ENCODE peak calls at places on chromosome 16, in six cellular contexts. J is HCT116, D is HepG2, Y is A549, W is GM12878, V is GM23338. U is an unnamed sample.

GRCh38 chr16:4945560-4946502 is 8.9 kb upstream of the PPL start:
- DNase-seq in J (peak), D (no peak), Y (peak), W (no peak), V (no peak), U (no peak)

GRCh38 chr16:17755158-17755557 is 284.4 kb upstream of the XYLT1 start:
- DNase-seq in J (no peak), D (no peak), Y (no peak), W (no peak), V (no peak), U (no peak)

GRCh38 chr16:79658301-79659001 is 57.9 kb upstream of the MAF start:
- DNase-seq in J (no peak), D (peak), Y (peak), W (no peak), V (no peak), U (no peak)

GRCh38 chr16:27841911-27842310 is 221.6 kb downstream of the GSG1L start:
- DNase-seq in J (no peak), D (no peak), Y (no peak), W (no peak), V (no peak), U (no peak)

GRCh38 chr16:87052506-87052905 is 264.7 kb downstream of the C16orf95 start:
- DNase-seq in J (no peak), D (no peak), Y (no peak), W (no peak), V (no peak), U (no peak)

GRCh38 chr16:11560701-11561439 is 25.8 kb downstream of the LITAF start:
- DNase-seq in J (no peak), D (no peak), Y (no peak), W (no peak), V (peak), U (no peak)

GRCh38 chr16:8946544-8946943 is 17.2 kb downstream of the USP7 start:
- DNase-seq in J (no peak), D (no peak), Y (no peak), W (no peak), V (no peak), U (no peak)

GRCh38 chr16:31087481-31087880 is 1.3 kb downstream of the PRSS53 start:
- DNase-seq in J (no peak), D (no peak), Y (no peak), W (no peak), V (no peak), U (no peak)

GRCh38 chr16:54090602-54091001 is 196.0 kb downstream of the IRX3 start:
- DNase-seq in J (no peak), D (no peak), Y (no peak), W (no peak), V (no peak), U (no peak)

GRCh38 chr16:75228143-75228976 is 9.6 kb downstream of the CTRB1 start:
- DNase-seq in J (no peak), D (no peak), Y (no peak), W (no peak), V (peak), U (no peak)

GRCh38 chr16:11742041-11742535 is 569 bp downstream of the TXNDC11 start:
- DNase-seq in J (no peak), D (peak), Y (peak), W (no peak), V (no peak), U (peak)

GRCh38 chr16:14172200-14172805 is 101.2 kb downstream of the MRTFB start:
- DNase-seq in J (no peak), D (peak), Y (no peak), W (no peak), V (no peak), U (no peak)

GRCh38 chr16:84816023-84816422 is 3.8 kb upstream of the CRISPLD2 start:
- DNase-seq in J (no peak), D (peak), Y (no peak), W (no peak), V (no peak), U (no peak)

GRCh38 chr16:85959686-85960085 is 60.7 kb downstream of the IRF8 start:
- DNase-seq in J (no peak), D (no peak), Y (no peak), W (no peak), V (no peak), U (no peak)

GRCh38 chr16:31474778-31475738 is 3.1 kb downstream of the TGFB1I1 start:
- DNase-seq in J (no peak), D (no peak), Y (no peak), W (no peak), V (no peak), U (no peak)

GRCh38 chr16:69867796-69868565 is 83.2 kb upstream of the CLEC18A start:
- DNase-seq in J (no peak), D (no peak), Y (no peak), W (no peak), V (no peak), U (no peak)

GRCh38 chr16:76081936-76082335 is 195.3 kb upstream of the CNTNAP4 start:
- DNase-seq in J (no peak), D (no peak), Y (no peak), W (no peak), V (no peak), U (no peak)

GRCh38 chr16:13997933-13998332 is 73.2 kb upstream of the MRTFB start:
- DNase-seq in J (no peak), D (peak), Y (no peak), W (peak), V (no peak), U (no peak)

GRCh38 chr16:57570301-57571070 is 28.0 kb downstream of the ADGRG5 start:
- DNase-seq in J (no peak), D (no peak), Y (no peak), W (no peak), V (no peak), U (no peak)

GRCh38 chr16:22641030-22641671 is 130.5 kb downstream of the NPIPB5 start:
- DNase-seq in J (peak), D (no peak), Y (no peak), W (no peak), V (peak), U (no peak)

GRCh38 chr16:72797606-72798005 is 250.3 kb downstream of the ZFHX3 start:
- DNase-seq in J (no peak), D (no peak), Y (no peak), W (no peak), V (no peak), U (no peak)

GRCh38 chr16:14111713-14112538 is 40.8 kb downstream of the MRTFB start:
- DNase-seq in J (no peak), D (peak), Y (no peak), W (no peak), V (no peak), U (no peak)

GRCh38 chr16:69880640-69881133 is 70.4 kb upstream of the CLEC18A start:
- DNase-seq in J (no peak), D (no peak), Y (no peak), W (no peak), V (no peak), U (no peak)

GRCh38 chr16:75317101-75317522 is 65.7 kb upstream of the BCAR1 start:
- DNase-seq in J (no peak), D (no peak), Y (no peak), W (no peak), V (no peak), U (no peak)

GRCh38 chr16:22109258-22109898 is 17.0 kb downstream of the VWA3A start:
- DNase-seq in J (no peak), D (no peak), Y (no peak), W (no peak), V (no peak), U (no peak)

GRCh38 chr16:537415-538335 is 10.2 kb downstream of the CAPN15 start:
- DNase-seq in J (no peak), D (no peak), Y (no peak), W (no peak), V (no peak), U (no peak)

GRCh38 chr16:3890091-3890490 is 9.6 kb upstream of the CREBBP start:
- DNase-seq in J (no peak), D (no peak), Y (no peak), W (no peak), V (no peak), U (no peak)

GRCh38 chr16:57786632-57787518 is 15.4 kb downstream of the KIFC3 start:
- DNase-seq in J (no peak), D (no peak), Y (no peak), W (no peak), V (no peak), U (no peak)

GRCh38 chr16:70687671-70688265 is 1.9 kb upstream of the MTSS2 start:
- DNase-seq in J (no peak), D (no peak), Y (no peak), W (no peak), V (no peak), U (no peak)

GRCh38 chr16:8928467-8928957 is 35.2 kb downstream of the USP7 start:
- DNase-seq in J (no peak), D (no peak), Y (no peak), W (peak), V (no peak), U (no peak)

GRCh38 chr16:5025171-5025632 is 8.5 kb downstream of the NAGPA start:
- DNase-seq in J (no peak), D (no peak), Y (peak), W (no peak), V (peak), U (peak)

GRCh38 chr16:27491894-27492587 is 57.7 kb downstream of the GTF3C1 start:
- DNase-seq in J (no peak), D (no peak), Y (no peak), W (no peak), V (no peak), U (no peak)

GRCh38 chr16:12901204-12901596 is 198 bp upstream of the SHISA9 start:
- DNase-seq in J (no peak), D (no peak), Y (no peak), W (no peak), V (peak), U (no peak)

GRCh38 chr16:68520649-68521086 is 18.4 kb upstream of the ZFP90 start:
- DNase-seq in J (peak), D (peak), Y (peak), W (no peak), V (peak), U (peak)

GRCh38 chr16:23155445-23156049 is 6.3 kb upstream of the USP31 start:
- DNase-seq in J (peak), D (no peak), Y (no peak), W (no peak), V (peak), U (peak)

GRCh38 chr16:72908362-72908838 is 139.5 kb downstream of the ZFHX3 start:
- DNase-seq in J (no peak), D (no peak), Y (no peak), W (no peak), V (no peak), U (no peak)

GRCh38 chr16:82360024-82360783 is 190.2 kb upstream of the MPHOSPH6 start:
- DNase-seq in J (no peak), D (no peak), Y (no peak), W (no peak), V (no peak), U (no peak)

GRCh38 chr16:783404-784161 is 4.6 kb downstream of the RPUSD1 start:
- DNase-seq in J (no peak), D (no peak), Y (no peak), W (no peak), V (no peak), U (no peak)

GRCh38 chr16:63617047-63617989 is 1504.5 kb downstream of the CDH11 start:
- DNase-seq in J (no peak), D (no peak), Y (no peak), W (no peak), V (peak), U (no peak)

DNA sequence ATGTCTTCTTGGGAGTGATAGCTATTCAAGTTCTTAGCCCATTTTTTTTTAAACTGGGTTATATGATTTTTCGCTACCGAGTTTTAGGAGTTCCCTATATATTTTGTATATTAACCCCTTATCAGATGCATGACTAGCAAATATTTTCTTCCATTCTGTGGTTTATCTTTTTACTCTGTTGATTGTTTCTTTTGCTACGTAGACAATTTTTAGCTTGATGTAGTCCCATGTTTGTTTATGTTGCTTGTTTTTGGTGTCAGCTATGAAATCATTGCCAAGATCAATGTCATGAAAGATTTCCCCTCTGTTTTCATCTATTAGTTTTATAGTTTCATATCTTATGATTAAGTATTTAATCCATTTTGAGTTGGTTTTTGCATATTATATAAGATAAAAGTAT is 480.5 kb downstream of the CDH11 start:
- DNase-seq in J (no peak), D (no peak), Y (no peak), W (no peak), V (no peak), U (no peak)
- H3K27ac ChIP-seq in J (no peak), D (no peak), Y (no peak), W (no peak), V (no peak), U (no peak)

GRCh38 chr16:50570808-50571598 is 22.8 kb downstream of the NKD1 start:
- DNase-seq in J (no peak), D (no peak), Y (no peak), W (no peak), V (no peak), U (no peak)
- TF ChIP-seq REST in J (no peak), D (no peak), Y (no peak), W (no peak), V (no peak), U (no peak)

GRCh38 chr16:67055712-67056487 is 27.0 kb downstream of the CBFB start:
- DNase-seq in J (no peak), D (peak), Y (peak), W (no peak), V (no peak), U (no peak)
- H3K27ac ChIP-seq in J (no peak), D (no peak), Y (no peak), W (peak), V (no peak), U (no peak)

GRCh38 chr16:2473999-2474876 is 689 bp upstream of the TBC1D24 start:
- DNase-seq in J (no peak), D (no peak), Y (peak), W (no peak), V (peak), U (peak)
- TF ChIP-seq REST in J (no peak), D (no peak), Y (no peak), W (no peak), V (no peak), U (no peak)

U was measured in HL-60.